ENCODE peak calls at places on chromosomes 13 and 19, in four cellular contexts. G, H, V and X are unnamed samples.

GRCh38 chr13:112601351-112601750 is 13.4 kb upstream of the TUBGCP3 start:
- DNase-seq in G (no peak), V (no peak), H (no peak), X (no peak)

GRCh38 chr19:41877490-41877876 is 404 bp downstream of the CD79A start:
- DNase-seq in H (no peak), V (peak; percentile 83), G (no peak), X (no peak)

GRCh38 chr13:31910633-31911032 is 120.9 kb upstream of the FRY start:
- DNase-seq in V (no peak), G (no peak), H (no peak), X (no peak)

GRCh38 chr19:52444506-52444905 is 8.8 kb upstream of the ZNF578 start:
- DNase-seq in G (no peak), H (no peak), V (no peak), X (no peak)

GRCh38 chr13:102724923-102725322 is 30.1 kb upstream of the METTL21C start:
- DNase-seq in V (no peak), G (peak; percentile 3), H (no peak), X (no peak)

GRCh38 chr19:12052571-12053169 is at the start of gene ZNF878:
- DNase-seq in G (peak; percentile 99), H (peak; percentile 15), V (peak; percentile 82), X (no peak)

GRCh38 chr19:41997851-41998229 is 3.8 kb upstream of the ATP1A3 start:
- DNase-seq in V (no peak), H (no peak), G (no peak), X (no peak)

GRCh38 chr19:45782820-45783785 is 813 bp upstream of the DMPK start:
- DNase-seq in H (no peak), V (no peak), G (peak; percentile 54), X (no peak)

GRCh38 chr13:44313674-44314073 is 60.0 kb upstream of the SERP2 start:
- DNase-seq in H (no peak), G (no peak), V (no peak), X (no peak)

GRCh38 chr19:35774274-35775045 is 904 bp upstream of the ARHGAP33 start:
- DNase-seq in G (no peak), V (no peak), H (no peak), X (no peak)

GRCh38 chr13:60170414-60170813 is 6.7 kb upstream of the DIAPH3 start:
- DNase-seq in G (no peak), V (no peak), H (no peak), X (no peak)

GRCh38 chr13:102351486-102351885 is 50.4 kb downstream of the FGF14 start:
- DNase-seq in V (no peak), G (no peak), H (no peak), X (no peak)

GRCh38 chr13:78238911-78239310 is 320.3 kb upstream of the EDNRB start:
- DNase-seq in G (no peak), V (no peak), H (no peak), X (no peak)

GRCh38 chr13:45500492-45501174 is 35.9 kb downstream of the COG3 start:
- DNase-seq in G (no peak), H (no peak), V (no peak), X (no peak)

GRCh38 chr19:55581828-55582223 is 1.2 kb upstream of the ZNF579 start:
- DNase-seq in H (no peak), G (no peak), V (no peak), X (no peak)

GRCh38 chr19:7748756-7749155 is 1.4 kb upstream of the CD209 start:
- DNase-seq in G (no peak), H (no peak), V (no peak), X (no peak)

GRCh38 chr19:4916292-4917082 is 7.2 kb downstream of the UHRF1 start:
- DNase-seq in G (no peak), H (peak; percentile 33), V (peak; percentile 55), X (peak; percentile 54)

GRCh38 chr19:15631817-15632216 is 8.9 kb upstream of the CYP4F3 start:
- DNase-seq in V (no peak), G (no peak), H (peak; percentile 11), X (peak; percentile 3)

GRCh38 chr13:69579351-69579750 is 528.3 kb upstream of the ATXN8OS start:
- DNase-seq in H (no peak), G (peak; percentile 37), V (no peak), X (no peak)

GRCh38 chr13:95710313-95710712 is 33.4 kb downstream of the DNAJC3 start:
- DNase-seq in H (no peak), G (no peak), V (no peak), X (no peak)

GRCh38 chr19:41994521-41994971 is 516 bp upstream of the ATP1A3 start:
- DNase-seq in H (no peak), G (no peak), V (no peak), X (no peak)

GRCh38 chr13:79901336-79901735 is 420.4 kb downstream of the NDFIP2 start:
- DNase-seq in H (no peak), G (no peak), V (no peak), X (no peak)

GRCh38 chr19:5434351-5434917 is 20.8 kb upstream of the ZNRF4 start:
- DNase-seq in G (no peak), V (no peak), H (no peak), X (no peak)

GRCh38 chr13:98856983-98857382 is 104.5 kb upstream of the SLC15A1 start:
- DNase-seq in H (no peak), G (no peak), V (no peak), X (no peak)

GRCh38 chr13:21549633-21550032 is 54.3 kb downstream of the MICU2 start:
- DNase-seq in G (no peak), H (no peak), V (no peak), X (no peak)

GRCh38 chr19:7921302-7921954 is 1.3 kb downstream of the SNAPC2 start:
- DNase-seq in V (no peak), H (no peak), G (no peak), X (no peak)

GRCh38 chr13:97367016-97367415 is 67.0 kb upstream of the RAP2A start:
- DNase-seq in H (no peak), G (no peak), V (no peak), X (no peak)

GRCh38 chr19:50413096-50413495 is 5.6 kb upstream of the SPIB start:
- DNase-seq in H (no peak), G (no peak), V (no peak), X (no peak)

GRCh38 chr19:47190167-47190727 is 40.8 kb downstream of the BBC3 start:
- DNase-seq in G (peak; percentile 41), V (peak; percentile 53), H (peak; percentile 60), X (peak; percentile 88)

GRCh38 chr13:49370390-49370789 is 73.5 kb downstream of the CAB39L start:
- DNase-seq in G (no peak), V (no peak), H (no peak), X (no peak)

GRCh38 chr19:3669134-3669436 is 31.2 kb downstream of the PIP5K1C start:
- DNase-seq in G (no peak), V (no peak), H (no peak), X (no peak)

GRCh38 chr19:31269425-31270127 is 79.7 kb downstream of the TSHZ3 start:
- DNase-seq in H (no peak), G (no peak), V (no peak), X (no peak)

GRCh38 chr13:113041293-113041690 is 64.3 kb upstream of the F7 start:
- DNase-seq in G (no peak), H (no peak), V (no peak), X (no peak)

GRCh38 chr19:3902317-3902973 is 22.0 kb downstream of the ATCAY start:
- DNase-seq in H (no peak), G (no peak), V (no peak), X (no peak)

GRCh38 chr19:4852484-4852883 is 15.0 kb downstream of the PLIN3 start:
- DNase-seq in V (no peak), G (no peak), H (no peak), X (no peak)

GRCh38 chr13:74550039-74550438 is 415.8 kb upstream of the KLF12 start:
- DNase-seq in V (no peak), H (peak; percentile 24), G (no peak), X (peak; percentile 18)

GRCh38 chr19:40771101-40771539 is 4.2 kb upstream of the MIA start:
- DNase-seq in H (peak; percentile 34), V (no peak), G (no peak), X (peak; percentile 60)

GRCh38 chr13:106570354-106570822 is 2.5 kb upstream of the ARGLU1 start:
- DNase-seq in H (peak; percentile 79), V (peak; percentile 67), G (no peak), X (peak; percentile 68)

GRCh38 chr19:34187011-34187410 is 14.7 kb downstream of the LSM14A start:
- DNase-seq in V (no peak), H (no peak), G (no peak), X (no peak)
- H3K4me1 ChIP-seq in V (peaks cover 4% of the 10 kb centered on the region), H (peaks cover 93% of the 10 kb centered on the region), G (peaks cover 22% of the 10 kb centered on the region), X (peaks cover 70% of the 10 kb centered on the region)

DNA sequence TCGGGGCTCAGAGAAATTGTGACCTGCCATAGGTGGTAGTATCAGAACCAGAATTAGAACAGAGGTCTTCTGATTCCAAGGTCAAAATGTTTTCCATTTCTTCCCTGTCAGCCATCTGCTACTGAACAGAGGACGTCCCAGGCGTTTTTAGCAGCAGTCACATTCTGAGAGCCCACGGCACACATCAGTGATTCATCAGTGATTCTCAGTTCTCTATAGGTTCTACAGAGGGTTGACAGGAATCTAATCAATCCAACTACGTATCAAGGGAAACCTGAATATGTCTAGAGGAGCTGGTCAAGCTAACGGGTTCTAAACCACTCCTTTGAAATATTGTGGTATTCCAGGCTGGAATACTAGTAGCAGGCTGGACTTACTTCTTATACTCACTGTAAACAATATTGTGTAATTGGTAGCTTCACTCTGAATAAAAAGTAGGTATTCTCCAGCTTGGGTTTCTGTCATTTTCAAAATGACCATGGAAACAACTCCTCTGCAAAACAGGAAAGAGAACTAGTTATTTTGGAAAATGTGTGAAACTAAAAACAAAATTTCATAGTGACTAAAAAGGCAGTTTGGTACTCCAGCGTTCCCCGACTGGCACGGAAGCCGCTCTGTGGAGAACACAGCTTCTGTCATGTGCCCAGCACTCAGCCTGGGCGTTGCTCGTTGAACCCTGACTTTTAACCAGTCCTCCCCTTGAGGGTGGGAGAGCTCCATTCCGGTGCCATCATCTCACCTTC is 43.2 kb downstream of the FLT3 start:
- DNase-seq in V (no peak), H (no peak), G (no peak), X (no peak)
- H3K27ac ChIP-seq in V (no peak overlapping the region), H (no peak overlapping the region), G (no peak overlapping the region), X (no peak overlapping the region)

GRCh38 chr19:10362259-10362658 is 18.1 kb downstream of the TYK2 start:
- DNase-seq in H (no peak), V (no peak), G (no peak), X (no peak)

GRCh38 chr19:10363789-10364281 is 16.5 kb downstream of the TYK2 start:
- DNase-seq in G (no peak), H (no peak), V (no peak), X (no peak)

GRCh38 chr19:10368101-10368803 is 12.1 kb downstream of the TYK2 start:
- DNase-seq in G (no peak), H (no peak), V (no peak), X (no peak)

GRCh38 chr19:10364644-10365043 is 15.7 kb downstream of the TYK2 start:
- DNase-seq in V (no peak), H (no peak), G (no peak), X (no peak)

GRCh38 chr19:10365518-10365917 is 14.9 kb downstream of the TYK2 start:
- DNase-seq in V (no peak), H (no peak), G (no peak), X (no peak)
- H3K4me3 ChIP-seq in V (no peak overlapping the region), H (no peak overlapping the region), G (no peak overlapping the region), X (no peak overlapping the region)

DNA sequence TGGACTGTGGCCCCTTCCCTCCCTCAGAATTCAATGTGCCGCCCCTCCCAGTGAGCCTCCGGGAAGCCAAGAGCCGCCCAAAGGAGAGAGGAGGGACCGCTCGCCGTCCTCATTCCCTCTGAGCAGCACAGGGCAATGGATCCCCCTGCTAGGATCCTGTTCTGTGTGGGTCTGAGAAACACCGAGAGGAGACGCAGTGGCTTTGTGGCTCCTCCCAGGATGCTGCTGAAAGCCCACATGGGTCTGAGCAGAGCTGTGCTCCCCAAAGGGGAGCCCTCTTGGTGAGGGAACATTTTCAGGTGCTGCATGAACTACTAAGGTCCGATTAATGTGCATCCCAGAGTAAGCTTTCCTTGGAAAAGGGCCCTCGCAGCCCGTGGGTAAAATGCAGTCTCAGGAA is 30.4 kb downstream of the DHRS12 start:
- DNase-seq in G (no peak), V (no peak), H (no peak), X (no peak)
- H3K4me1 ChIP-seq in G (peaks cover 13% of the 10 kb centered on the region), V (no peaks in the 10 kb centered on the region), H (no peaks in the 10 kb centered on the region), X (no peaks in the 10 kb centered on the region)